ENCODE peak calls at places on chromosomes 7 and 10, in four cellular contexts. G is ovary, X is fibroblast of lung, A is tibial artery. M is an unnamed sample.

GRCh38 chr10:96124230-96125141 is 5.6 kb upstream of the ZNF518A start:
- DNase-seq in G (no peak), A (no peak), X (peak; percentile 23), M (no peak)

GRCh38 chr10:113631680-113632079 is 32.2 kb downstream of the NRAP start:
- DNase-seq in X (peak; percentile 52), A (no peak), G (no peak), M (no peak)

GRCh38 chr7:468681-469590 is 50.7 kb downstream of the PDGFA start:
- DNase-seq in A (peak; percentile 72), G (peak; percentile 21), X (peak; percentile 63), M (no peak)

GRCh38 chr10:93595378-93596288 is 5.4 kb downstream of the RBP4 start:
- DNase-seq in A (no peak), G (no peak), X (no peak), M (no peak)

GRCh38 chr7:16684935-16685334 is 39.0 kb downstream of the BZW2 start:
- DNase-seq in A (no peak), G (no peak), X (no peak), M (no peak)

GRCh38 chr10:43214071-43214955 is 52.6 kb downstream of the RASGEF1A start:
- DNase-seq in A (no peak), X (peak; percentile 59), G (no peak), M (no peak)

GRCh38 chr10:74896788-74897527 is 70.6 kb downstream of the KAT6B start:
- DNase-seq in G (no peak), X (no peak), A (no peak), M (no peak)

GRCh38 chr7:135808206-135808605 is 59.6 kb upstream of the FAM180A start:
- DNase-seq in X (no peak), G (no peak), A (no peak), M (peak; percentile 61)

GRCh38 chr7:134844200-134844599 is 64.8 kb downstream of the CALD1 start:
- DNase-seq in G (no peak), A (no peak), X (no peak), M (no peak)

GRCh38 chr10:14466256-14466655 is 135.5 kb upstream of the FRMD4A start:
- DNase-seq in G (no peak), A (no peak), X (peak; percentile 92), M (no peak)

GRCh38 chr7:36153571-36154097 is 580 bp downstream of the EEPD1 start:
- DNase-seq in A (peak; percentile 75), G (no peak), X (no peak), M (no peak)

GRCh38 chr10:12897278-12897677 is 104.2 kb downstream of the CCDC3 start:
- DNase-seq in A (no peak), G (no peak), X (no peak), M (no peak)

GRCh38 chr7:136914016-136914415 is 45.6 kb downstream of the CHRM2 start:
- DNase-seq in G (no peak), A (no peak), X (no peak), M (no peak)

GRCh38 chr10:125084191-125085186 is 75.9 kb downstream of the CTBP2 start:
- DNase-seq in G (peak; percentile 80), A (peak; percentile 95), X (peak; percentile 95), M (peak; percentile 84)

GRCh38 chr10:125083576-125083920 is 76.8 kb downstream of the CTBP2 start:
- DNase-seq in A (peak; percentile 89), X (peak; percentile 85), G (peak; percentile 29), M (no peak)

GRCh38 chr10:125087191-125087896 is 73.0 kb downstream of the CTBP2 start:
- DNase-seq in G (peak; percentile 33), A (peak; percentile 69), X (no peak), M (no peak)

GRCh38 chr10:125086716-125087115 is 73.6 kb downstream of the CTBP2 start:
- DNase-seq in G (peak; percentile 34), X (no peak), A (peak; percentile 63), M (no peak)

DNA sequence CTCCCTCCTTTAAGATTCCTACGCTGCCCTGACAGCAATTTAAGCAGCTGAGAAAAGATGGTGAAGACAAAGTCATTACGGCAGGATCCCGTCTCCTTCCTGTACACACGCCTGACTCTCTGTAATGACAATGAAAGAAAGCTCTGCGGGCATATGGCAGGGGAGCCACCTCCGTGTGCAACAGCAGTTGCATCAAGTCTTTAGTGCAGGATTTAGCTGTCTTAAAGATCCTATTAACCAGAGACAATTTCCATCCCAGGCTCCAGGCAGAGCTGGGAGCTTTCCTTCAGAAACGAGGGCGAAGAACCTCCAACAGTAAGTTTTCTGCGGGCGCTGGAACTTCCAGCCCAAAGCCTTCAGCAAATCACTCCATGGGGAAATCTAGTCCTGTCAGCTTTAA is 75.1 kb downstream of the CTBP2 start:
- DNase-seq in X (no peak), A (no peak), G (no peak), M (no peak)
- H3K36me3 ChIP-seq in X (peaks cover 10% of the 10 kb centered on the region), A (peaks cover 11% of the 10 kb centered on the region), G (no peaks in the 10 kb centered on the region), M (peaks cover 12% of the 10 kb centered on the region)

DNA sequence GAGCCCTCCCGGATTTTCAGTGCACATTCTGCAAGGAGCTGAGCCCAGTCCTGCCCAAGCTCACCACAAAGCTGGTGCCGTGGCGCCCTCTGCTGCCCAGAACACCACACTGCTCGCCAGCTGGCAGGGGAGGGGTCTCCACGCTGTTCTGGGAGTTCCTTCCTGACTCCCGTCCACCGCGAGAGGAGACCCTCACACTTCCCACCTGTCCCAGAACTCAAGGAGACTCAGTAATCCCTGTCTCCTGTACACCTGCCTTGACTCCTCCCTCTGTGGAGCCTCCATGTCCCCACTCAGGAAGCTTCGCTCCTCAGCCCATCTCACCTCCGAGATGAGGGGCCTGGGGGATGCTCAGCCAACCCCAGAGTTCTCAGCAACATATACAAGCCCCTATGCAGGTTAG is 11.3 kb downstream of the C10orf105 start:
- DNase-seq in X (peak; percentile 19), G (peak; percentile 83), A (no peak), M (no peak)
- TF ChIP-seq CTCF in X (peak; percentile 79), G (peak; percentile 65), A (peak; percentile 63), M (peak; percentile 89)

GRCh38 chr7:137966636-137967142 is 35.2 kb downstream of the CREB3L2 start:
- DNase-seq in A (no peak), G (no peak), X (no peak), M (no peak)
- H3K4me1 ChIP-seq in A (no peaks in the 10 kb centered on the region), G (peaks cover 22% of the 10 kb centered on the region), X (peaks cover 15% of the 10 kb centered on the region), M (no peaks in the 10 kb centered on the region)

GRCh38 chr10:11499425-11500071 is 111.9 kb downstream of the USP6NL start:
- DNase-seq in X (no peak), A (no peak), G (no peak), M (no peak)

GRCh38 chr10:11505636-11506035 is 105.8 kb downstream of the USP6NL start:
- DNase-seq in G (no peak), A (no peak), X (peak; percentile 6), M (no peak)

GRCh38 chr10:11498399-11498798 is 113.1 kb downstream of the USP6NL start:
- DNase-seq in G (no peak), X (no peak), A (no peak), M (no peak)

GRCh38 chr10:11504566-11505285 is 106.7 kb downstream of the USP6NL start:
- DNase-seq in X (no peak), G (no peak), A (no peak), M (no peak)

DNA sequence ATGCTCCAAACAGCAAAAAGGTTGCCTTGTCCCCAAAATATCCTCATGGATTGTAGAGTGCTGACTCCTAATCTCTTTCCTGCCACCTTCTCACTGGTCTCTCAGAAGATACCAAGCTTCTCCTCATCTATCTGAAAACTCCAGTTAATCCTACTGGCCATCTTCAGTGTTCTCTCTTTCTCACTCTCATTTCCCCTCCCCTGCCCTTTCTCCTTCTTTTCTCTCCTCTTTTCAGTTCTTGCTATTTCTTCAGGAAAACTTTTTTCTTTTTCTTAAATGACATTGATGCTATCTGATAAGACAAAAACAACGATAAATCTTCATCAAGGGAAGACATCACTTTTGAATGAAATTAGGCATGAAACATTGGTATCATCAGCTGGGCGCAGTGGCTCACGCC is 109.8 kb downstream of the USP6NL start:
- DNase-seq in G (no peak), X (no peak), A (no peak), M (no peak)
- H3K36me3 ChIP-seq in G (no peaks in the 10 kb centered on the region), X (no peaks in the 10 kb centered on the region), A (no peaks in the 10 kb centered on the region), M (no peaks in the 10 kb centered on the region)

GRCh38 chr7:129612112-129613015 is 844 bp downstream of the NRF1 start:
- DNase-seq in A (peak; percentile 70), G (peak; percentile 78), X (peak; percentile 43), M (no peak)
- TF ChIP-seq CTCF in A (peak; percentile 50), G (no peak), X (peak; percentile 74), M (peak; percentile 71)

GRCh38 chr7:92762853-92763252 is 73.5 kb downstream of the CDK6 start:
- DNase-seq in A (no peak), X (peak; percentile 41), G (no peak), M (no peak)
- H3K4me1 ChIP-seq in A (no peaks in the 10 kb centered on the region), X (peaks cover 25% of the 10 kb centered on the region), G (no peaks in the 10 kb centered on the region), M (peaks cover 26% of the 10 kb centered on the region)

GRCh38 chr10:28620251-28620650 is 57.1 kb upstream of the BAMBI start:
- DNase-seq in X (no peak), G (no peak), A (no peak), M (no peak)
- H3K36me3 ChIP-seq in X (peaks cover 3% of the 10 kb centered on the region), G (no peaks in the 10 kb centered on the region), A (peaks cover 48% of the 10 kb centered on the region), M (peaks cover 51% of the 10 kb centered on the region)

DNA sequence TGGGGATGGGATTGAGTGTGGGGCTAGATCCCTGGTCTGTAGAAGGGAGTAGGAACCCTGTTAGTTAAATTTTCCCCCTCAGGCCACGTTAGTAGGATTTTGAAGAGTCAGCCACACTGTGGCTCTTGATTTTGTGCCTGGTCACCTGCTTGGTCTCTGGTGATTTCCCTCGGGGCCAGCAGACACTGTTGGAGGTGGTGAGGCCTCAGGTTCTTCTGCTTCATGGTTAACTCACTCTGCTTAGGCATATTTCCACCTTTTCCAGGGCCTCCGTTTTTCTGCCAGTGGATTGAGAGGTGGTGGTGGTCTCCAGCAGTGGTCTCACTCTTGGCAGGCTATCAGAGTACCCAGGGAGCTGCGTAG is 4.1 kb downstream of the TSPAN14 start:
- DNase-seq in G (peak; percentile 13), X (no peak), A (no peak), M (no peak)
- TF ChIP-seq CTCF in G (no peak), X (no peak), A (no peak), M (no peak)

M was measured in right atrium auricular region.